ENCODE peak calls at places on chromosomes 11 and 22, in four cellular contexts. W is psoas muscle, S is cardiac fibroblast, P is GM12892. H is an unnamed sample.

GRCh38 chr22:42745118-42745517 is 24.4 kb upstream of the A4GALT start:
- DNase-seq in W (no peak), S (peak), P (no peak), H (no peak)

GRCh38 chr11:73875380-73875779 is 1.3 kb downstream of the COA4 start:
- DNase-seq in W (no peak), S (no peak), P (no peak), H (no peak)

GRCh38 chr11:9825315-9825714 is 161.4 kb downstream of the SWAP70 start:
- DNase-seq in W (no peak), S (peak), P (no peak), H (no peak)

GRCh38 chr22:36753120-36753802 is 22.7 kb downstream of the IFT27 start:
- DNase-seq in W (no peak), S (no peak), P (no peak), H (no peak)

GRCh38 chr22:33271390-33272161 is 213.4 kb upstream of the SYN3 start:
- DNase-seq in W (peak), S (peak), P (peak), H (no peak)

GRCh38 chr22:40409613-40410113 is 39.3 kb downstream of the SGSM3 start:
- DNase-seq in W (no peak), S (no peak), P (no peak), H (no peak)

GRCh38 chr22:19797086-19797485 is 36.5 kb downstream of the TBX1 start:
- DNase-seq in W (peak), S (no peak), P (no peak), H (no peak)

GRCh38 chr11:63869171-63869591 is 30.3 kb downstream of the MARK2 start:
- DNase-seq in W (no peak), S (no peak), P (no peak), H (no peak)